ENCODE peak calls at places on chromosomes 2 and 18, in five cellular contexts. P is brain microvascular endothelial cell, R is cardiac fibroblast, V is colonic mucosa, E is HFFc6. Y is an unnamed sample.

GRCh38 chr2:43950383-43951008 is 45.3 kb downstream of the LRPPRC start:
- DNase-seq in P (peak; percentile 9), R (peak; percentile 64), V (no peak), E (peak; percentile 26), Y (peak; percentile 56)

GRCh38 chr18:8959551-8960135 is 142.9 kb upstream of the NDUFV2 start:
- DNase-seq in P (no peak), R (no peak), V (no peak), E (no peak), Y (no peak)

GRCh38 chr2:97761192-97761591 is 47.8 kb downstream of the ZAP70 start:
- DNase-seq in P (no peak), R (no peak), V (no peak), E (no peak), Y (no peak)

GRCh38 chr18:3395466-3395865 is 54.5 kb upstream of the TGIF1 start:
- DNase-seq in P (no peak), R (no peak), V (no peak), E (no peak), Y (no peak)

GRCh38 chr2:174778479-174778962 is 14.2 kb upstream of the CHRNA1 start:
- DNase-seq in P (peak; percentile 93), R (peak; percentile 94), V (peak; percentile 22), E (peak; percentile 97), Y (no peak)

GRCh38 chr2:218282173-218282991 is 9.9 kb downstream of the TMBIM1 start:
- DNase-seq in P (peak; percentile 36), R (no peak), V (no peak), E (no peak), Y (peak; percentile 94)

GRCh38 chr18:5841518-5841917 is 53.8 kb downstream of the TMEM200C start:
- DNase-seq in P (no peak), R (peak; percentile 1), V (no peak), E (no peak), Y (no peak)

GRCh38 chr18:77124452-77124922 is 8.1 kb downstream of the MBP start:
- DNase-seq in P (no peak), R (no peak), V (no peak), E (no peak), Y (no peak)

GRCh38 chr18:8776013-8776515 is 70.7 kb downstream of the MTCL1 start:
- DNase-seq in P (no peak), R (no peak), V (no peak), E (no peak), Y (no peak)

GRCh38 chr2:201959626-201960025 is 74.0 kb upstream of the FZD7 start:
- DNase-seq in P (no peak), R (no peak), V (no peak), E (no peak), Y (no peak)

GRCh38 chr18:47458483-47458882 is 207.0 kb upstream of the SKOR2 start:
- DNase-seq in P (no peak), R (no peak), V (no peak), E (no peak), Y (no peak)

GRCh38 chr18:39842042-39842791 is 2112.8 kb upstream of the PIK3C3 start:
- DNase-seq in P (no peak), R (no peak), V (no peak), E (no peak), Y (no peak)

GRCh38 chr18:33593261-33593660 is 15.2 kb downstream of the ASXL3 start:
- DNase-seq in P (no peak), R (no peak), V (no peak), E (no peak), Y (no peak)

GRCh38 chr2:27369471-27370025 is 590 bp downstream of the EIF2B4 start:
- DNase-seq in P (peak; percentile 22), R (peak; percentile 56), V (peak; percentile 65), E (peak; percentile 37), Y (peak; percentile 60)

DNA sequence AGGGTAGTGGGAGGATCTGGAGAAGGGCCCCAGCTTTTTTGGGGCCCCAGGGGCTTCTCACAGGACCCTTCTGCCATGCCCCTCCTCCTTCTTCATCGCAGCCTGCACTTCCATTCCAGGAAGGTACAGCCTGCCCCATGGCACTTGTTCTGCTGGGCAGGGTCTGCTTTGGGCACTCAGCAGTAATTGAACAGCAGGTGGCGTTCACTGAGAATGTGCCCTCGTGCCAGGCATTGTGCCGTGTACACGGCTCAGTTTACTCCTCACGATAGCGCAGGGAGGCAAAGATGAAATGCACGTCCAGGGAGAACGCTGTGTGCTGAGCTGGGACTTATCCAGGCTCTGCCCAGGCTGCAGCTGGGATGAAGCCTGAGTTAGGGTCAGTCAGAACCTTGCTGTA is 54.8 kb upstream of the ASB18 start:
- DNase-seq in P (no peak), R (no peak), V (no peak), E (no peak), Y (no peak)
- TF ChIP-seq CTCF in P (no peak), R (no peak), V (no peak), E (no peak), Y (no peak)

DNA sequence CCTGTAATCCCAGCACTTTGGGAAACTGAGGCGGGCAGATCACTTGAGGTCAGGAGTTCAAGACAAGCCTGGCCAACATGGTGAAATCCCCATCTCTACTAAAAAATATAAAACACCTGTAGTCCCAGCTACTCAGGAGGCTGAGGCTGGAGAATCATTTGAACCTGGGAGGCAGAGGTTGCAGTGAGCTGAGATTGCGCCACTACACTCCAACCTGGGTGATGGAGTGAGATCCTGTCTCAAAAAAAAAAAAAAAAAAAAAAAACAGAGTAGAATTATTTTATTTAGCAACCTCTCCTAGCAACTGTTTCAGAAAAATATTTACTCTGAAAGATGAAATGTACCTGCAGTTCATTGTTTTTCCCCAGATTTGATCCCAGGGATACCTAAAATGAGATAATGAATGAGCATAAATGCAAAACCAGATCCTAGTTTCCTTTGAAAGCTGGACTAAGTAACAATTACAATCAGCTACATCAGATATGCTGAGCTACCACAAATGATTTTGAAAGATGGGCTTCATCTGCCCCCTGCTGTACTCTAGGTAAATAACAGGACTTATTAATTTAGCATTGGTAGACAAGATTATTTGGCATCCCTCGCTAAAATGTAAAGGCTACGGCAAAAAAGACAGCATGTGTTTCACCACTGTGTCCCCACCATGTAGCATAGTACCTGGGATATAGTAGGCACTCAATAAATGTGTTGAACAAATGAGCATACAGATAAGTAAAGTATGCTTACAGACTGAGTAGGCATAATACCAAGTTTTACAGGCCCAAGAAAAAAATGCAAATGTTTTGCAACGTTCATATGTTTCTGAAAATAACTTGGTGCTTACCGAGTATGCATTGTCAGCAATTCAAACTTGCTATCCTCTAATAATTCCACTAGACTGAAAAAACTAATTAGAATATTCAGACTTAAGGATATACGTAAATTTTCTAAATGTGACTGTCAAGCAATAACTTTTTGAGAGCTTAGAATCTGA is 102.5 kb downstream of the ATL2 start:
- DNase-seq in P (peak; percentile 80), R (peak; percentile 93), V (no peak), E (peak; percentile 76), Y (peak; percentile 84)
- TF ChIP-seq CTCF in P (peak; percentile 48), R (peak; percentile 53), V (peak; percentile 35), E (peak; percentile 84), Y (peak; percentile 58)

DNA sequence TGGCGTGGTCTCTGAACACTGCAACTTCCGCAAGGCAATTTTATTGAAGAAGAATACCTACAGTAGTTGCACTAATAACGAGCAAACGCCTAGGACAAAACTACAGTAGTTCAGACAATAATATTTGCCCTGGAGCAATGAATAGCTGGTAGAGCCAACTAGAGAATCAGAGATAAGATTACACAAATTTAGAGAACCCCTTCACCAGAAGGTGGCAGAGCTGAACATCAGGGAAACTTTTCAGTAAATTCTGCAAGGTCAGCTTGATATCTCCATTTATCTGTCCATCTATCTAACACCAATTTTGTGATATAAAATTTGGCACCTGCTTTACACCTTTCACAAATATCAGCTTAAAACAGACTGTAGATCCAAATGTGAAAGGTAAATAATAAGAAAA is 43.8 kb downstream of the CDH19 start:
- DNase-seq in P (peak; percentile 30), R (peak; percentile 52), V (peak; percentile 20), E (no peak), Y (peak; percentile 63)
- TF ChIP-seq CTCF in P (peak; percentile 59), R (peak; percentile 26), V (peak; percentile 35), E (no peak), Y (peak; percentile 69)

GRCh38 chr18:13409997-13410396 is 191.4 kb downstream of the LDLRAD4 start:
- DNase-seq in P (no peak), R (no peak), V (no peak), E (no peak), Y (no peak)
- TF ChIP-seq CTCF in P (no peak), R (no peak), V (no peak), E (no peak), Y (no peak)

DNA sequence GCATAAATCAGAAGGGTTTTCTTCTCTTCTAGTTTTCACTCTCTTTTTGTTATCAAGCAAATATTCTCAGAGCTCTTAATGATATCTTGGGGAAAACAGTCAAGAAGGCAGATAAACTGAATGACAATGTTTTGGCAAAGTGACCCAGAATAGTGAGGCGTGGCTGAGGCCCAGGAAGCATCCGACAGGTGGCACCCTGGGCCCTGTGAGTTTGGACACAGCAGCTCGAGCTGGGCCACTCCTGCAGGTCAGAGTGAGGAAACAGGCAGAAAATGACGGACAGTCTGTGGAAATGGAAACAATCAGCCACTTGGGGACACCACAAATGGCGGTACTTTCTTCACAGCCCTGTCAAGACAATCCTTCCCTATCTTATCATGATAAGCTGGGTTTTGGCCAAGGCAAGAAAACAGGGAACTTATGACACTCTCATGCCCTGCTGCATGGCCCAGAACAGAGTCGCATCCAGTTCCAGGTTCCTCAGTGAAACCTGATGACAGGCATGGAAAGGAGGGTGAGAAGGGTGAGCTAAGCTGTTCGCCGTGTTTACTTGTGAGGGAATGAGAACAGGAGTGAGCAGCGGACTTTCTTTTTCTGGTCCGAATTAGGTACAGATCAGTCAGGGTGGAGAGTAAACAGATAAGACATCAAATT is 32.1 kb downstream of the MRPL44 start:
- DNase-seq in P (no peak), R (no peak), V (peak; percentile 56), E (no peak), Y (no peak)
- TF ChIP-seq CTCF in P (no peak), R (no peak), V (peak; percentile 35), E (no peak), Y (peak; percentile 13)

DNA sequence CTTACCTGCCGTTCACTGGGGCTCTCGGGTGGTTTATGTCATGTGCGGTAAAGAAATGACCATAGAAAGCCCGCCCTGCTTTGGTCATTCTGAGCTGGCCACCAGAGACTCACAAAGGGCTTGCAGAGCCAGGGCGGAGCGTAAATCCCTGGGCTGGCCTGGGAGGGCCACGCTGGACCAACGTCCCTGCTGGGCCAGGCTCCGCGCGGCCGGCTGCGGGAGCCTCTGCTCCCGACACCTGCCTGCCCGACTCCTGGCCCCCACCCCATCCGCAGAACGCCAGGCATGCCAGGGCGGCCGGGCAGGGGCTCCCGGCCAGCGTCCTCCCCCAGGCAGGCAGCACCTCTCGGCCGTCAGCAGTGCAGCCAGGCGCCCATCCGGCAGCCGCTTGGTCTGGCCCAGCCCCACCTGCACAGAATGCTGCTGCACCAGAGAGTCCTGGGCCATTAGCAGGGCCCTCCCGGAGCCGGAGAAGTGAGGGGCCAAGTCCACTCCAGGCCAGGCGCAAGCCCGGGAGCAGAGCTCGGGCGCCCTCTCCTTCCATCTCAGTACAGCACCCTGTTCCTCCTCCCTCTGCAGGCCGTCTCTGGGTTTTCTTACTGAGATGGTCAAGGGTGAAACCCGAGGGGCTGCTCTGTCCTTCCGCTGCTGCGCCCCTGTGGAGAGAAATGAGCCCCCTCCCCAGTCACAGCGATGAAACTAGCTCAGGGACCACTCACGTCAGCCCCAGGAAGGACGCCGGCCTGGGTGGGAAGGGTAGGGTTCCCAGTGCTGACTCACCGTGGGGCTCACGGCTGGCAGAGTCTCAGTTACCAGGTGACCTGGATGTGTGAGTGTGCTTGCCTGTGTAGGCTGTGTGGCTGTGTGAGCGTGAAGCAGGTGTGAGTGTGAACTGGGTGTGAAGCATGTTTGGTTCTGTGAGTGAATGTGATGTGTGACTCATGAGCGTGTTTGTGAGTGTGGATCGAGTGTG is 83.3 kb downstream of the PTGR3 start:
- DNase-seq in P (no peak), R (peak; percentile 5), V (no peak), E (no peak), Y (no peak)
- TF ChIP-seq CTCF in P (peak; percentile 20), R (no peak), V (no peak), E (no peak), Y (no peak)